ENCODE peak calls at places on chromosomes 12 and 14, in ten cellular contexts. Z is prostate gland, M is ovary, W is A549, O is GM12878, E is IMR-90, F is Peyer's patch, P is HCT116, Q is heart left ventricle, X is endothelial cell of umbilical vein. G is an unnamed sample.

GRCh38 chr14:54207075-54207474 is 189.7 kb upstream of the CDKN3 start:
- DNase-seq in Z (no peak), O (no peak), E (peak), W (no peak), Q (no peak), M (no peak), P (no peak), X (no peak), F (no peak), G (no peak)

GRCh38 chr12:100987552-100988277 is 193.1 kb downstream of the ANO4 start:
- DNase-seq in W (peak), Q (no peak), F (no peak), X (peak), Z (no peak), O (peak), E (peak), P (peak), M (peak), G (no peak)

GRCh38 chr12:30440826-30441602 is 254.7 kb downstream of the IPO8 start:
- DNase-seq in O (no peak), F (no peak), E (peak), M (no peak), X (peak), Z (no peak), Q (no peak), W (peak), P (peak), G (no peak)

GRCh38 chr14:72070458-72070857 is 138.2 kb downstream of the RGS6 start:
- DNase-seq in Z (no peak), X (no peak), E (no peak), Q (no peak), M (no peak), P (no peak), W (no peak), F (no peak), O (no peak), G (no peak)

GRCh38 chr14:72645706-72646105 is 248.2 kb downstream of the DPF3 start:
- DNase-seq in X (no peak), Z (no peak), W (no peak), E (no peak), M (no peak), O (no peak), Q (no peak), P (no peak), F (no peak), G (no peak)

GRCh38 chr12:76545486-76545885 is 14.1 kb downstream of the OSBPL8 start:
- DNase-seq in W (no peak), F (no peak), Q (no peak), O (no peak), X (no peak), P (no peak), E (no peak), Z (no peak), M (no peak), G (no peak)

GRCh38 chr12:54579696-54580333 is 8.6 kb downstream of the PPP1R1A start:
- DNase-seq in E (peak), P (peak), X (peak), O (no peak), M (peak), F (peak), Q (peak), Z (peak), W (peak), G (peak)

GRCh38 chr14:96790211-96790610 is 7.0 kb upstream of the VRK1 start:
- DNase-seq in P (no peak), M (no peak), Z (no peak), F (no peak), X (no peak), E (no peak), O (no peak), Q (no peak), W (no peak), G (no peak)

GRCh38 chr12:29152223-29152868 is 3.3 kb downstream of the FAR2 start:
- DNase-seq in Z (no peak), P (no peak), E (no peak), F (no peak), X (no peak), W (no peak), O (no peak), Q (no peak), M (no peak), G (no peak)

GRCh38 chr12:54398218-54398617 is 13.7 kb upstream of the ZNF385A start:
- DNase-seq in P (no peak), W (no peak), Q (no peak), E (no peak), X (no peak), M (no peak), Z (no peak), O (no peak), F (no peak), G (no peak)

GRCh38 chr14:99118046-99118721 is 153.8 kb downstream of the BCL11B start:
- DNase-seq in P (no peak), X (no peak), E (no peak), W (no peak), O (no peak), F (peak), Q (no peak), Z (no peak), M (no peak), G (no peak)

GRCh38 chr14:95500201-95500681 is 16.2 kb downstream of the SYNE3 start:
- DNase-seq in Q (no peak), E (no peak), X (no peak), M (no peak), Z (no peak), O (no peak), P (no peak), F (peak), W (no peak), G (no peak)

GRCh38 chr14:103496776-103497175 is 25.9 kb downstream of the CKB start:
- DNase-seq in Z (no peak), M (no peak), Q (no peak), E (peak), W (no peak), P (no peak), F (peak), X (no peak), O (no peak), G (no peak)

GRCh38 chr14:94097091-94097490 is 13.4 kb upstream of the IFI27 start:
- DNase-seq in Q (no peak), X (no peak), F (no peak), O (no peak), W (no peak), P (no peak), E (no peak), M (no peak), Z (no peak), G (no peak)

GRCh38 chr12:26124491-26125450 is at the start of gene BHLHE41:
- DNase-seq in X (peak), O (no peak), Z (peak), F (peak), M (peak), E (peak), W (no peak), P (no peak), Q (peak), G (peak)

GRCh38 chr14:20503905-20504304 is 1.4 kb upstream of the RNASE10 start:
- DNase-seq in P (no peak), M (no peak), Z (no peak), X (peak), O (no peak), F (no peak), Q (peak), W (no peak), E (no peak), G (no peak)

GRCh38 chr14:105197274-105197673 is 16.2 kb upstream of the NUDT14 start:
- DNase-seq in E (peak), O (no peak), F (no peak), M (no peak), Z (no peak), X (no peak), P (no peak), Q (peak), W (peak), G (peak)

GRCh38 chr14:65251213-65251612 is 148.9 kb upstream of the MAX start:
- DNase-seq in Q (no peak), Z (no peak), E (peak), F (no peak), M (no peak), P (no peak), W (no peak), X (no peak), O (no peak), G (peak)

GRCh38 chr12:7068994-7069346 is 8.5 kb downstream of the C1S start:
- DNase-seq in W (no peak), E (no peak), Z (no peak), P (no peak), O (no peak), M (no peak), Q (no peak), X (no peak), F (no peak), G (no peak)

GRCh38 chr12:48038085-48038484 is 33.8 kb upstream of the COL2A1 start:
- DNase-seq in F (no peak), Z (no peak), M (no peak), O (no peak), W (no peak), E (no peak), P (no peak), Q (no peak), X (no peak), G (no peak)

GRCh38 chr12:3685813-3686212 is 67.1 kb downstream of the CRACR2A start:
- DNase-seq in E (no peak), F (no peak), Q (no peak), W (no peak), Z (no peak), M (no peak), P (no peak), X (no peak), O (no peak), G (no peak)

GRCh38 chr14:91063119-91063518 is 2.7 kb upstream of the RPS6KA5 start:
- DNase-seq in Z (no peak), Q (no peak), E (no peak), X (no peak), W (peak), P (no peak), F (no peak), O (peak), M (no peak), G (no peak)

GRCh38 chr12:110012137-110012536 is 12.9 kb downstream of the ANKRD13A start:
- DNase-seq in Q (no peak), O (no peak), P (no peak), M (no peak), Z (no peak), W (no peak), X (no peak), F (peak), E (no peak), G (no peak)

GRCh38 chr14:79638647-79639266 is 572.5 kb downstream of the DIO2 start:
- DNase-seq in Z (no peak), P (no peak), Q (no peak), O (no peak), M (no peak), W (no peak), E (no peak), F (no peak), X (no peak), G (no peak)

GRCh38 chr14:33685698-33686097 is 265.2 kb downstream of the EGLN3 start:
- DNase-seq in Q (no peak), O (no peak), P (no peak), Z (no peak), F (no peak), X (no peak), M (no peak), E (no peak), W (no peak), G (no peak)

GRCh38 chr12:1836854-1837411 is 16.6 kb downstream of the LRTM2 start:
- DNase-seq in F (no peak), M (no peak), X (no peak), Z (no peak), Q (no peak), P (no peak), W (no peak), O (no peak), E (no peak), G (no peak)

GRCh38 chr12:13135336-13136178 is 32.1 kb upstream of the GSG1 start:
- DNase-seq in Z (peak), W (peak), Q (no peak), F (no peak), E (peak), M (peak), P (peak), O (no peak), X (peak), G (no peak)

GRCh38 chr14:69582207-69582606 is 7.5 kb upstream of the CCDC177 start:
- DNase-seq in E (peak), X (no peak), P (no peak), Q (no peak), M (no peak), F (no peak), O (no peak), W (no peak), Z (no peak), G (no peak)

GRCh38 chr14:89955418-89956293 is at the start of gene TDP1:
- DNase-seq in E (peak), Z (peak), M (peak), Q (peak), O (peak), W (peak), P (peak), X (peak), F (peak), G (peak)

GRCh38 chr12:82740129-82741000 is 53.7 kb downstream of the TMTC2 start:
- DNase-seq in F (no peak), P (peak), O (no peak), E (peak), X (no peak), Q (no peak), W (peak), M (no peak), Z (no peak), G (no peak)

GRCh38 chr12:44296624-44297197 is 460.8 kb downstream of the TMEM117 start:
- DNase-seq in P (no peak), O (no peak), Z (no peak), X (no peak), Q (no peak), F (peak), W (no peak), M (no peak), E (no peak), G (no peak)

GRCh38 chr14:105322791-105323556 is 8.4 kb downstream of the PACS2 start:
- DNase-seq in P (no peak), Q (no peak), W (no peak), F (no peak), X (no peak), E (no peak), M (no peak), O (no peak), Z (no peak), G (no peak)

GRCh38 chr12:51866324-51866723 is 17.8 kb upstream of the FIGNL2 start:
- DNase-seq in Q (no peak), M (no peak), E (no peak), X (no peak), Z (no peak), O (no peak), W (no peak), F (no peak), P (no peak), G (no peak)

GRCh38 chr12:51863921-51864700 is 15.6 kb upstream of the FIGNL2 start:
- DNase-seq in W (no peak), F (no peak), X (no peak), O (no peak), P (no peak), Q (no peak), M (peak), Z (no peak), E (no peak), G (no peak)

GRCh38 chr12:51865470-51865745 is 16.9 kb upstream of the FIGNL2 start:
- DNase-seq in X (no peak), Q (no peak), F (no peak), W (no peak), M (no peak), E (no peak), O (no peak), P (no peak), Z (no peak), G (no peak)

GRCh38 chr12:51865757-51866270 is 17.3 kb upstream of the FIGNL2 start:
- DNase-seq in P (no peak), W (no peak), M (no peak), Z (no peak), O (no peak), X (no peak), Q (no peak), F (no peak), E (no peak), G (no peak)

GRCh38 chr12:51864701-51865469 is 16.4 kb upstream of the FIGNL2 start:
- DNase-seq in M (no peak), F (no peak), O (no peak), E (no peak), Q (no peak), P (no peak), X (no peak), Z (no peak), W (no peak), G (no peak)
- H3K4me3 ChIP-seq in M (no peak), F (no peak), O (no peak), E (no peak), Q (peak), P (no peak), X (no peak), Z (no peak), W (no peak), G (peak)

GRCh38 chr14:63524537-63525155 is 18.5 kb downstream of the PPP2R5E start:
- DNase-seq in X (no peak), M (no peak), O (peak), Q (no peak), W (no peak), Z (no peak), P (no peak), F (peak), E (no peak), G (no peak)
- TF ChIP-seq POLR2A in X (no peak), M (no peak), O (no peak), Q (no peak), W (no peak), Z (no peak), P (no peak), F (no peak), E (no peak), G (no peak)

GRCh38 chr12:77925536-77926108 is 94.9 kb downstream of the NAV3 start:
- DNase-seq in Z (peak), W (peak), P (peak), E (peak), M (peak), F (peak), X (peak), O (peak), Q (peak), G (peak)
- H3K4me3 ChIP-seq in Z (no peak), W (no peak), P (no peak), E (no peak), M (no peak), F (no peak), X (no peak), O (no peak), Q (no peak), G (no peak)

GRCh38 chr12:118537481-118537917 is 161.1 kb downstream of the SUDS3 start:
- DNase-seq in X (no peak), M (no peak), F (no peak), E (no peak), P (no peak), Z (peak), O (no peak), Q (peak), W (no peak), G (no peak)
- TF ChIP-seq POLR2A in X (no peak), M (no peak), F (no peak), E (no peak), P (no peak), Z (no peak), O (no peak), Q (no peak), W (no peak), G (no peak)

DNA sequence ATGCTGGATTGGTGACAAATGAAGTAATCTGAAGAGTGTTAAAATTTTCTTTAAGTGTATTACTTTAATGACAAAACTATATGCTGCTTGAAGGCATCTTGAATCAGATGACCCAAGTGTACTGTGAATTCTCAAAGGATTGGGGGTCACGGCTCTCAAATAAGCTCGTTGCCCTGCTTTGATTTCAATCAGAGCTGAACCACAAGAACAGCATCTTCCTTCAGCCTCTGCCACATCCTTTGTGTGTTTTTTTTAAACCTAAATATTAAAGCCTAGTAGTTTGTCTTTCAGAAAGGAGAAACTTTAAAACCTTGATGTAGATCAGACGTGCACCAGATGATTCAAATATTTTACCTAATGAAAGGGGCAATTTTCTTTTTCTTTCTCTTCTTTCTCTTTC is 11.7 kb downstream of the ELK3 start:
- DNase-seq in Z (no peak), X (no peak), F (no peak), Q (no peak), O (no peak), P (no peak), W (no peak), E (no peak), M (no peak), G (no peak)
- H3K4me3 ChIP-seq in Z (no peak), X (no peak), F (no peak), Q (no peak), O (no peak), P (no peak), W (no peak), E (no peak), M (no peak), G (no peak)

DNA sequence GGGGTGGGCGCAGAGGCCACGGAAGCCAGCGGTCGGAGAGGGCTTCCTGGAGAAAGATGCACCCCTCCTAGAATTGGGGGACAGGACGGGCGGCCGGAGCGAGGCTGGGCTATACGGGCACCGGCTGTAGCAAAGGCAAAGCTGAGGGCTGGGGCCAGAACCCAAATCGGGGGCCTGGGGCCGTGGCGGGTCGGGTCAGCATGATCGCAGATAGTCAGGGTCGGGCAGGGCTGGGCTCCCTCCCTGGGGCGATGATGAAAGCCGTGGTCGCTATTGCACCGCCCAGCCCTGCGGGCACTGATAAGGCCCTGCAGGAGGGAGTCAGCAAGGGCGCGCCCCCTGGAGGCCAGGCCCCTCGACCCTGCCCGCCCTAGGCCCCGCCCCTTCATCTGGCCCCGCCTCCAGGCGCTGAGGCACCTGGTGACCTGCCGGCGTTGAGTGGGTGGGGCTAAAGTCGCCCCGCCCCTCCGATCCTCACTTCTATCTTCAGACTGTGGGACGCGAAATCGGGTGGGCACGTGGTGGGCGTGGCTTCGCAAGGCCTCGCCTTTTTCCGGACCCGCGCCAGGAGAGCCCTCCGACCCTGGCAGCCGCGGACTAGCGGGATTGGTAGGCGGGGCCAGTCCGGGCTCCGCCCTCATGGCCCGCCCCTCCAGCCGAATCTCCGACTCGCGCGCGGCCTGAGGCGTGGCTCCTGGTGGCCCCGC is 421 bp upstream of the SH2B3 start:
- DNase-seq in O (peak), M (peak), E (peak), X (peak), Z (peak), W (peak), F (peak), Q (peak), P (peak), G (peak)
- TF ChIP-seq POLR2A in O (peak), M (peak), E (no peak), X (no peak), Z (no peak), W (no peak), F (no peak), Q (no peak), P (no peak), G (peak)